ENCODE peak calls at places on chromosomes 7 and 10, in four cellular contexts. J is effector memory CD4-positive, alpha-beta T cell; D is suprapubic skin; I is transverse colon. G is an unnamed sample.
A peak's percentile ranks its signal among the peaks of the same experiment; 100 is the strongest.

GRCh38 chr10:58712136-58712535 is 199.5 kb downstream of the BICC1 start:
- DNase-seq in J (no peak), D (no peak), I (no peak), G (no peak)

GRCh38 chr10:113153493-113154127 is 203.6 kb downstream of the TCF7L2 start:
- DNase-seq in J (no peak), D (no peak), I (no peak), G (no peak)

GRCh38 chr7:130966246-130967009 is 232.4 kb upstream of the KLF14 start:
- DNase-seq in J (no peak), D (no peak), I (no peak), G (no peak)

GRCh38 chr7:151381333-151382078 is 28.3 kb downstream of the WDR86 start:
- DNase-seq in J (peak; percentile 67), D (peak; percentile 62), I (peak; percentile 20), G (no peak)

GRCh38 chr10:10677479-10677878 is 340.2 kb upstream of the CELF2 start:
- DNase-seq in J (no peak), D (peak; percentile 62), I (peak; percentile 55), G (peak; percentile 70)

GRCh38 chr10:91575044-91575610 is 57.7 kb downstream of the PPP1R3C start:
- DNase-seq in J (no peak), D (no peak), I (no peak), G (no peak)

GRCh38 chr10:81866753-81867152 is 8.2 kb upstream of the NRG3 start:
- DNase-seq in J (no peak), D (no peak), I (no peak), G (no peak)

GRCh38 chr10:7686351-7687171 is 16.6 kb upstream of the ITIH2 start:
- DNase-seq in J (no peak), D (no peak), I (no peak), G (no peak)

GRCh38 chr7:149753370-149754233 is 19.8 kb downstream of the ZNF467 start:
- DNase-seq in J (no peak), D (no peak), I (peak; percentile 33), G (no peak)

GRCh38 chr10:89351402-89352038 is 23.7 kb downstream of the IFIT3 start:
- DNase-seq in J (no peak), D (no peak), I (no peak), G (no peak)

GRCh38 chr7:156034397-156034796 is 222.1 kb upstream of the SHH start:
- DNase-seq in J (no peak), D (no peak), I (no peak), G (no peak)

GRCh38 chr10:7484456-7485266 is 73.8 kb upstream of the SFMBT2 start:
- DNase-seq in J (peak; percentile 18), D (no peak), I (peak; percentile 40), G (no peak)

GRCh38 chr7:152588350-152588749 is 87.6 kb downstream of the XRCC2 start:
- DNase-seq in J (no peak), D (no peak), I (no peak), G (no peak)

GRCh38 chr10:114538544-114538906 is 119.5 kb downstream of the ABLIM1 start:
- DNase-seq in J (peak; percentile 53), D (no peak), I (peak; percentile 85), G (no peak)

GRCh38 chr7:156036153-156036552 is 223.9 kb upstream of the SHH start:
- DNase-seq in J (no peak), D (no peak), I (no peak), G (no peak)

GRCh38 chr7:131182446-131183075 is 145.1 kb upstream of the MKLN1 start:
- DNase-seq in J (no peak), D (no peak), I (no peak), G (no peak)

GRCh38 chr10:124417846-124418725 is 637 bp downstream of the OAT start:
- DNase-seq in J (peak; percentile 23), D (peak; percentile 83), I (peak; percentile 52), G (no peak)

GRCh38 chr7:106604303-106604918 is 56.5 kb downstream of the CCDC71L start:
- DNase-seq in J (peak; percentile 23), D (no peak), I (no peak), G (no peak)

GRCh38 chr7:80263821-80264220 is 129.2 kb downstream of the GNAI1 start:
- DNase-seq in J (no peak), D (no peak), I (no peak), G (no peak)

GRCh38 chr10:101230185-101230917 is 1.1 kb upstream of the LBX1 start:
- DNase-seq in J (no peak), D (no peak), I (no peak), G (no peak)

GRCh38 chr7:125316451-125316850 is 386.8 kb upstream of the POT1 start:
- DNase-seq in J (no peak), D (no peak), I (no peak), G (peak; percentile 84)

GRCh38 chr10:42979730-42980467 is 97.0 kb upstream of the RET start:
- DNase-seq in J (no peak), D (no peak), I (no peak), G (no peak)

GRCh38 chr7:98178321-98178720 is 32.9 kb upstream of the BHLHA15 start:
- DNase-seq in J (no peak), D (no peak), I (no peak), G (no peak)

GRCh38 chr10:76136876-76137420 is 705.5 kb downstream of the LRMDA start:
- DNase-seq in J (no peak), D (no peak), I (no peak), G (no peak)

GRCh38 chr10:72285972-72286521 is 12.3 kb downstream of the DDIT4 start:
- DNase-seq in J (no peak), D (no peak), I (no peak), G (no peak)

GRCh38 chr7:151213826-151214225 is 3.5 kb upstream of the H2BK1 start:
- DNase-seq in J (no peak), D (no peak), I (no peak), G (no peak)

GRCh38 chr10:90968448-90969086 is 47.7 kb upstream of the ANKRD1 start:
- DNase-seq in J (no peak), D (no peak), I (no peak), G (no peak)

GRCh38 chr7:36291387-36292316 is 98.0 kb upstream of the ANLN start:
- DNase-seq in J (peak; percentile 65), D (peak; percentile 89), I (peak; percentile 90), G (no peak)

GRCh38 chr7:55111007-55111406 is 92.2 kb downstream of the EGFR start:
- DNase-seq in J (no peak), D (no peak), I (no peak), G (no peak)

GRCh38 chr10:60769406-60769805 is 8.9 kb upstream of the CDK1 start:
- DNase-seq in J (no peak), D (no peak), I (no peak), G (no peak)

GRCh38 chr10:129963076-129963830 is 821 bp downstream of the EBF3 start:
- DNase-seq in J (no peak), D (no peak), I (no peak), G (no peak)

DNA sequence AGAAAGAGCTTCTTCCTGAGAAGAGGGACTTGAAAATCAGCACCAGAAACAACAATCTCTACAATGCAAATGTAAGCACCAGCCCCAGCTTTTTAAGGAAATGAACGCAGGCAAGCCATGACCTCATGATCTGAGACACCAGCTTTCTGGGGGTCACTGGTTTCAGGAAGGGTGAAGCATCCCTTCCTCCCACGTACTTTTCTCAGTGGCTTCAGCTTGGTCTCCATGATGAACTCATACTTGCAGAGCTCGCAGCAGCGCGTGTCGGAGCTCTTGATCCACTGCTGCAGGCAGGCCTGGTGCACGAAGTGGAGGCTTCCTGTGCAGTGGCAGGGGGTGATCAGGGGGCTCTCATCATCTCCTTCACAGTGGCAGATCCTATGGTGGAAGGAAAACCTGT is 87.0 kb downstream of the ALOX5 start:
- DNase-seq in J (no peak), D (no peak), I (peak; percentile 49), G (no peak)
- H3K27ac ChIP-seq in J (no peak overlapping the region), D (no peak overlapping the region), I (peak overlapping the region; percentile 35), G (no peak overlapping the region)

GRCh38 chr10:26215923-26216576 is 524 bp upstream of the GAD2 start:
- DNase-seq in J (no peak), D (no peak), I (no peak), G (no peak)
- H3K27me3 ChIP-seq in J (peaks cover 35% of the 10 kb centered on the region), D (peaks cover 96% of the 10 kb centered on the region), I (peaks cover 100% of the 10 kb centered on the region), G (peaks cover 55% of the 10 kb centered on the region)

DNA sequence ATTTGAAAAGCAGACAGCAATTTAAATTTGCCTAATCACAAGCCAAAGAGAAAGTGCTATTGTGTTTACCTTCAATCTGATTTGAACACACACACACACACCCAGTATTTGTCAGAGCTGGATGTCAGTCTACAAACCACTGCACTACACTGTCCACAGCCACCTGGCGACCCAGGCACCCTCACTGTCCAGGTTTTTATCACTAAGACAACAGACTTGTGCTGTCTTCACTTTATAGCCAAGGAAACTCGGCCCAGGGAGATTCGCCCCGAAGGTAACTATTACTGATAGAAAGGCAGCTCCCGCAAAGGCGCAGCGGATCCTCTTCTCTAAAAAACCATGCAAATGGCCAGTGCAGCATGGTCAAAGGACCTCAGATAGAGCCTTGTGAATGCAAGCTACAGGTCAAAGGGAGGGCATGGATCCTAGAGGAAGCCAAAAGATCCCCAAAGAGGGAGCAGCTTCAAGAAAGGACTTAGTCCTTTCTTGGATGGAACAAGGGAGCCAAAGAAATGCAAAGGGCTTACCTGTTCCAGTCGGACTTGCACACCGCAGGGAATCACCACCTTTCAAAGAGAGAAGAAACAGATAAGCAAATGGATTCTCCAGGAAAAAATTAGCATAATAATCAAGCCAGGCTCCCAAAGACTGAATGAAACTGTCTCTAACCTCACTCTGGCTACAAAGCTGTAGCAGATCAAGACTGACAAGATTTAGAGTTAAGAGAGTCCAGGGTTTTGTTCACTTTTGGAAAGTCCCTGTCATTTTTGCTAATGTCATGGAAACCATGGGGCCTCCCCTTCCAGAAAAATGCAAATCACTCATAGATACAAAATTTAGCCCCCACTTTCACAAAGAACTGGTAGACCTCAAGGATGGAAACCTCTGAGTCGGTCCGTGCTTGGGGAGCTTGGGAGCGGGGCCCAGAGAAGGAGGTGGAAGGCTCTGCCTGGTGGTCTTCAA is 101.1 kb downstream of the TNS3 start:
- DNase-seq in J (no peak), D (no peak), I (peak; percentile 33), G (peak; percentile 64)
- H3K4me1 ChIP-seq in J (no peaks in the 10 kb centered on the region), D (peaks cover 44% of the 10 kb centered on the region), I (peaks cover 69% of the 10 kb centered on the region), G (peaks cover 10% of the 10 kb centered on the region)

GRCh38 chr7:52197234-52197633 is 838.2 kb upstream of the POM121L12 start:
- DNase-seq in J (no peak), D (no peak), I (no peak), G (no peak)
- H3K27ac ChIP-seq in J (no peak overlapping the region), D (no peak overlapping the region), I (no peak overlapping the region), G (no peak overlapping the region)

G was measured in iPS DF 6.9.